ENCODE peak calls at places on chromosomes 12 and 14, in nine cellular contexts. One of them, this sample, is unnamed.

GRCh38 chr12:118498171-118498570 is 121.8 kb downstream of the SUDS3 start:
- DNase-seq in GM23338: no peak
- DNase-seq in PC-3: peak; percentile 40
- DNase-seq in GM23248: no peak
- DNase-seq in OCI-LY7: no peak
- DNase-seq in PC-9: no peak
- DNase-seq in SK-N-SH: no peak
- DNase-seq in HCT116: no peak
- DNase-seq in hepatocyte: peak; percentile 60
- DNase-seq in this sample: no peak

GRCh38 chr14:68849416-68849815 is 56.5 kb upstream of the ZFP36L1 start:
- DNase-seq in GM23338: no peak
- DNase-seq in PC-3: no peak
- DNase-seq in GM23248: no peak
- DNase-seq in OCI-LY7: no peak
- DNase-seq in PC-9: no peak
- DNase-seq in SK-N-SH: no peak
- DNase-seq in HCT116: no peak
- DNase-seq in hepatocyte: no peak
- DNase-seq in this sample: no peak

GRCh38 chr14:73739899-73740685 is 25.9 kb upstream of the PNMA1 start:
- DNase-seq in GM23338: no peak
- DNase-seq in PC-3: no peak
- DNase-seq in GM23248: no peak
- DNase-seq in OCI-LY7: no peak
- DNase-seq in PC-9: no peak
- DNase-seq in SK-N-SH: no peak
- DNase-seq in HCT116: no peak
- DNase-seq in hepatocyte: peak; percentile 7
- DNase-seq in this sample: no peak

GRCh38 chr14:60768602-60769001 is 34.0 kb downstream of the MNAT1 start:
- DNase-seq in GM23338: no peak
- DNase-seq in PC-3: peak; percentile 57
- DNase-seq in GM23248: peak; percentile 60
- DNase-seq in OCI-LY7: no peak
- DNase-seq in PC-9: no peak
- DNase-seq in SK-N-SH: no peak
- DNase-seq in HCT116: no peak
- DNase-seq in hepatocyte: no peak
- DNase-seq in this sample: no peak

GRCh38 chr12:122356192-122356635 is 66.3 kb downstream of the CLIP1 start:
- DNase-seq in GM23338: peak; percentile 69
- DNase-seq in PC-3: peak; percentile 79
- DNase-seq in GM23248: peak; percentile 65
- DNase-seq in OCI-LY7: peak; percentile 68
- DNase-seq in PC-9: peak; percentile 24
- DNase-seq in SK-N-SH: peak; percentile 77
- DNase-seq in HCT116: peak; percentile 34
- DNase-seq in hepatocyte: peak; percentile 57
- DNase-seq in this sample: peak; percentile 38

GRCh38 chr12:106345739-106346138 is 11.8 kb upstream of the POLR3B start:
- DNase-seq in GM23338: peak; percentile 72
- DNase-seq in PC-3: peak; percentile 76
- DNase-seq in GM23248: peak; percentile 41
- DNase-seq in OCI-LY7: peak; percentile 21
- DNase-seq in PC-9: peak; percentile 10
- DNase-seq in SK-N-SH: peak; percentile 25
- DNase-seq in HCT116: peak; percentile 51
- DNase-seq in hepatocyte: peak; percentile 73
- DNase-seq in this sample: no peak

GRCh38 chr14:55911794-55912193 is 206.4 kb upstream of the PELI2 start:
- DNase-seq in GM23338: no peak
- DNase-seq in PC-3: no peak
- DNase-seq in GM23248: no peak
- DNase-seq in OCI-LY7: no peak
- DNase-seq in PC-9: no peak
- DNase-seq in SK-N-SH: no peak
- DNase-seq in HCT116: no peak
- DNase-seq in hepatocyte: no peak
- DNase-seq in this sample: no peak

GRCh38 chr12:107900588-107900987 is 126.1 kb downstream of the ASCL4 start:
- DNase-seq in GM23338: no peak
- DNase-seq in PC-3: no peak
- DNase-seq in GM23248: no peak
- DNase-seq in OCI-LY7: no peak
- DNase-seq in PC-9: no peak
- DNase-seq in SK-N-SH: no peak
- DNase-seq in HCT116: no peak
- DNase-seq in hepatocyte: no peak
- DNase-seq in this sample: no peak

GRCh38 chr12:48160807-48161206 is 3.5 kb upstream of the ASB8 start:
- DNase-seq in GM23338: no peak
- DNase-seq in PC-3: no peak
- DNase-seq in GM23248: peak; percentile 20
- DNase-seq in OCI-LY7: no peak
- DNase-seq in PC-9: no peak
- DNase-seq in SK-N-SH: no peak
- DNase-seq in HCT116: no peak
- DNase-seq in hepatocyte: no peak
- DNase-seq in this sample: no peak

GRCh38 chr12:115261249-115261648 is 577.3 kb upstream of the TBX3 start:
- DNase-seq in GM23338: no peak
- DNase-seq in PC-3: no peak
- DNase-seq in GM23248: peak; percentile 16
- DNase-seq in OCI-LY7: no peak
- DNase-seq in PC-9: no peak
- DNase-seq in SK-N-SH: no peak
- DNase-seq in HCT116: no peak
- DNase-seq in hepatocyte: no peak
- DNase-seq in this sample: no peak

GRCh38 chr14:75289840-75290388 is 11.3 kb downstream of the FOS start:
- DNase-seq in GM23338: no peak
- DNase-seq in PC-3: no peak
- DNase-seq in GM23248: no peak
- DNase-seq in OCI-LY7: no peak
- DNase-seq in PC-9: no peak
- DNase-seq in SK-N-SH: no peak
- DNase-seq in HCT116: no peak
- DNase-seq in hepatocyte: no peak
- DNase-seq in this sample: no peak

GRCh38 chr14:75285331-75285730 is 6.7 kb downstream of the FOS start:
- DNase-seq in GM23338: no peak
- DNase-seq in PC-3: no peak
- DNase-seq in GM23248: no peak
- DNase-seq in OCI-LY7: no peak
- DNase-seq in PC-9: no peak
- DNase-seq in SK-N-SH: no peak
- DNase-seq in HCT116: no peak
- DNase-seq in hepatocyte: no peak
- DNase-seq in this sample: no peak

GRCh38 chr14:75283884-75284563 is 5.4 kb downstream of the FOS start:
- DNase-seq in GM23338: no peak
- DNase-seq in PC-3: no peak
- DNase-seq in GM23248: peak; percentile 66
- DNase-seq in OCI-LY7: no peak
- DNase-seq in PC-9: peak; percentile 49
- DNase-seq in SK-N-SH: no peak
- DNase-seq in HCT116: no peak
- DNase-seq in hepatocyte: peak; percentile 55
- DNase-seq in this sample: no peak

GRCh38 chr14:75283162-75283883 is 4.7 kb downstream of the FOS start:
- DNase-seq in GM23338: peak; percentile 51
- DNase-seq in PC-3: no peak
- DNase-seq in GM23248: peak; percentile 55
- DNase-seq in OCI-LY7: no peak
- DNase-seq in PC-9: no peak
- DNase-seq in SK-N-SH: no peak
- DNase-seq in HCT116: no peak
- DNase-seq in hepatocyte: peak; percentile 84
- DNase-seq in this sample: no peak

GRCh38 chr14:75286313-75286712 is 7.7 kb downstream of the FOS start:
- DNase-seq in GM23338: peak; percentile 41
- DNase-seq in PC-3: no peak
- DNase-seq in GM23248: no peak
- DNase-seq in OCI-LY7: no peak
- DNase-seq in PC-9: no peak
- DNase-seq in SK-N-SH: peak; percentile 28
- DNase-seq in HCT116: no peak
- DNase-seq in hepatocyte: peak; percentile 74
- DNase-seq in this sample: no peak
- H3K4me1 ChIP-seq in GM23338: peaks cover 33% of the 10 kb centered on the region
- H3K4me1 ChIP-seq in PC-3: no peaks in the 10 kb centered on the region
- H3K4me1 ChIP-seq in GM23248: no peaks in the 10 kb centered on the region
- H3K4me1 ChIP-seq in OCI-LY7: peaks cover 11% of the 10 kb centered on the region
- H3K4me1 ChIP-seq in PC-9: peaks cover 31% of the 10 kb centered on the region
- H3K4me1 ChIP-seq in SK-N-SH: peaks cover 2% of the 10 kb centered on the region
- H3K4me1 ChIP-seq in HCT116: no peaks in the 10 kb centered on the region
- H3K4me1 ChIP-seq in hepatocyte: no peaks in the 10 kb centered on the region
- H3K4me1 ChIP-seq in this sample: no peaks in the 10 kb centered on the region

GRCh38 chr12:103735291-103735690 is 105.7 kb downstream of the NT5DC3 start:
- DNase-seq in GM23338: no peak
- DNase-seq in PC-3: no peak
- DNase-seq in GM23248: no peak
- DNase-seq in OCI-LY7: no peak
- DNase-seq in PC-9: no peak
- DNase-seq in SK-N-SH: no peak
- DNase-seq in HCT116: no peak
- DNase-seq in hepatocyte: no peak
- DNase-seq in this sample: no peak

GRCh38 chr12:103737881-103738280 is 103.2 kb downstream of the NT5DC3 start:
- DNase-seq in GM23338: no peak
- DNase-seq in PC-3: no peak
- DNase-seq in GM23248: no peak
- DNase-seq in OCI-LY7: no peak
- DNase-seq in PC-9: no peak
- DNase-seq in SK-N-SH: no peak
- DNase-seq in HCT116: no peak
- DNase-seq in hepatocyte: no peak
- DNase-seq in this sample: no peak

GRCh38 chr12:103739546-103739945 is 101.5 kb downstream of the NT5DC3 start:
- DNase-seq in GM23338: no peak
- DNase-seq in PC-3: no peak
- DNase-seq in GM23248: no peak
- DNase-seq in OCI-LY7: no peak
- DNase-seq in PC-9: no peak
- DNase-seq in SK-N-SH: no peak
- DNase-seq in HCT116: no peak
- DNase-seq in hepatocyte: no peak
- DNase-seq in this sample: no peak

GRCh38 chr12:103734847-103735246 is 106.2 kb downstream of the NT5DC3 start:
- DNase-seq in GM23338: no peak
- DNase-seq in PC-3: no peak
- DNase-seq in GM23248: no peak
- DNase-seq in OCI-LY7: no peak
- DNase-seq in PC-9: no peak
- DNase-seq in SK-N-SH: no peak
- DNase-seq in HCT116: no peak
- DNase-seq in hepatocyte: no peak
- DNase-seq in this sample: no peak

GRCh38 chr12:103736572-103736971 is 104.5 kb downstream of the NT5DC3 start:
- DNase-seq in GM23338: no peak
- DNase-seq in PC-3: no peak
- DNase-seq in GM23248: no peak
- DNase-seq in OCI-LY7: no peak
- DNase-seq in PC-9: no peak
- DNase-seq in SK-N-SH: no peak
- DNase-seq in HCT116: no peak
- DNase-seq in hepatocyte: no peak
- DNase-seq in this sample: no peak
- H3K9me2 ChIP-seq in GM23338: no peaks in the 10 kb centered on the region
- H3K9me2 ChIP-seq in PC-3: no peaks in the 10 kb centered on the region
- H3K9me2 ChIP-seq in GM23248: no peaks in the 10 kb centered on the region
- H3K9me2 ChIP-seq in OCI-LY7: no peaks in the 10 kb centered on the region
- H3K9me2 ChIP-seq in PC-9: no peaks in the 10 kb centered on the region
- H3K9me2 ChIP-seq in SK-N-SH: no peaks in the 10 kb centered on the region
- H3K9me2 ChIP-seq in HCT116: no peaks in the 10 kb centered on the region
- H3K9me2 ChIP-seq in hepatocyte: no peaks in the 10 kb centered on the region
- H3K9me2 ChIP-seq in this sample: no peaks in the 10 kb centered on the region

DNA sequence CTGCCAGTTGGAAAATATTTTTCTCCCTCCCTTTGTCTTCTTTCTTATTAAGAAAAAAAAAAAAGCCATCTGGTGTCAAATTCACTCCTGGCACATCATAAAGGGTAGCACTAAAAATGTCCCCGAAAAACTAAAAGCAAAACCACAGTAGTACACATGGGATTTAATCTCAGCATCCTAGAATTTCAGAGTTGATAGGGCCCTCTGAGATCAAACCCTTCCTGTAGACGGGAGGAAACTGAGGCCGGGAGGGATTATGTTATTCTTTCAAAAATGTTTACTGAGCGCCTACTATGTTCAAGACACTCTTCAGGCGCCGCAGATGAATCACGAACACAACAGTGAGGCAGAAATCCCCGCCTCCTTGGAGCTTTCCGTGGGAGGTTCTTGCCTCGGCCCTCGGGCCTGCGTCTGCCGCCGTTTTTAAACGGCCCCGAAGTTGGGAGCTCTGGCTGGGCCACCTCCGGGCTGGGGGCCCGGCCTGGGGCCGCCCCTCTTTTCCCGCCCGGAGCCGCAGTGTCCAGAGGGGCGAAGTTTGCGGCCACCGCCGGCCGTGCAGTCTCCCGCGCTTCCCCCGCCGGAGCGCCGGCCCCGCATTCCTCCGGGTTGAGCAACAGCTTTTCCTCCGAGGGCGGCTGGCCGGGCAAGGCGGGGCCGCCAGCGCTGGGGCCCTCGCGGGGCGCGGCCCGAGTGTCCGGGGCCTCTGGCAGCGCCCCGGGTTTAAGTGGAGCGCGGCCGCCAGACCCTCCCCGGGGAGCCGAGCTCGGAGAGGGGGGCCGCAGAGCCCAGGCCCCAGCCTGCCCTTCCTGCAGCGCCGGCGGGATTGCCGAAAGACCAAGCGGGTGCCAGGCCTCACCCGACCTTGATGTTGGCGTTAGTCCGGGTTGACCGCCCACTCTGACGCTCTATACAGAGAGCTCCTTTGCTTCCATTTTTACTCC is 18.6 kb upstream of the CTDSP2 start:
- DNase-seq in GM23338: peak; percentile 83
- DNase-seq in PC-3: peak; percentile 77
- DNase-seq in GM23248: peak; percentile 95
- DNase-seq in OCI-LY7: no peak
- DNase-seq in PC-9: peak; percentile 72
- DNase-seq in SK-N-SH: no peak
- DNase-seq in HCT116: peak; percentile 32
- DNase-seq in hepatocyte: peak; percentile 87
- DNase-seq in this sample: peak; percentile 60
- H3K27ac ChIP-seq in GM23338: no peak overlapping the region
- H3K27ac ChIP-seq in PC-3: peak overlapping the region; percentile 80
- H3K27ac ChIP-seq in GM23248: peak overlapping the region; percentile 94
- H3K27ac ChIP-seq in OCI-LY7: no peak overlapping the region
- H3K27ac ChIP-seq in PC-9: peak overlapping the region; percentile 58
- H3K27ac ChIP-seq in SK-N-SH: no peak overlapping the region
- H3K27ac ChIP-seq in HCT116: peak overlapping the region; percentile 76
- H3K27ac ChIP-seq in hepatocyte: peak overlapping the region; percentile 92
- H3K27ac ChIP-seq in this sample: peak overlapping the region; percentile 35

GRCh38 chr12:49740930-49741881 is at the start of gene TMBIM6:
- DNase-seq in GM23338: peak; percentile 100
- DNase-seq in PC-3: peak; percentile 100
- DNase-seq in GM23248: peak; percentile 100
- DNase-seq in OCI-LY7: peak; percentile 100
- DNase-seq in PC-9: peak; percentile 98
- DNase-seq in SK-N-SH: peak; percentile 90
- DNase-seq in HCT116: peak; percentile 100
- DNase-seq in hepatocyte: peak; percentile 100
- DNase-seq in this sample: peak; percentile 100

GRCh38 chr12:49744363-49744885 is 3.1 kb downstream of the TMBIM6 start:
- DNase-seq in GM23338: no peak
- DNase-seq in PC-3: no peak
- DNase-seq in GM23248: no peak
- DNase-seq in OCI-LY7: no peak
- DNase-seq in PC-9: no peak
- DNase-seq in SK-N-SH: no peak
- DNase-seq in HCT116: no peak
- DNase-seq in hepatocyte: no peak
- DNase-seq in this sample: no peak

GRCh38 chr12:49741882-49742620 is 694 bp downstream of the TMBIM6 start:
- DNase-seq in GM23338: peak; percentile 91
- DNase-seq in PC-3: peak; percentile 79
- DNase-seq in GM23248: peak; percentile 98
- DNase-seq in OCI-LY7: peak; percentile 84
- DNase-seq in PC-9: peak; percentile 87
- DNase-seq in SK-N-SH: peak; percentile 67
- DNase-seq in HCT116: peak; percentile 59
- DNase-seq in hepatocyte: peak; percentile 92
- DNase-seq in this sample: peak; percentile 91
- H3K4me1 ChIP-seq in GM23338: peaks cover 10% of the 10 kb centered on the region
- H3K4me1 ChIP-seq in PC-3: peaks cover 27% of the 10 kb centered on the region
- H3K4me1 ChIP-seq in GM23248: peaks cover 15% of the 10 kb centered on the region
- H3K4me1 ChIP-seq in OCI-LY7: peaks cover 26% of the 10 kb centered on the region
- H3K4me1 ChIP-seq in PC-9: peaks cover 20% of the 10 kb centered on the region
- H3K4me1 ChIP-seq in SK-N-SH: peaks cover 13% of the 10 kb centered on the region
- H3K4me1 ChIP-seq in HCT116: peaks cover 8% of the 10 kb centered on the region
- H3K4me1 ChIP-seq in hepatocyte: peaks cover 18% of the 10 kb centered on the region
- H3K4me1 ChIP-seq in this sample: peaks cover 3% of the 10 kb centered on the region

This sample was measured in MM.1S.